ENCODE peak calls at places on chromosomes 11 and 22, in eight cellular contexts. L, T, Z, B, Q, J, S and A are unnamed samples.

GRCh38 chr11:31060880-31061279 is 308.7 kb downstream of the DCDC1 start:
- DNase-seq in L (no peak), T (no peak), Z (no peak), B (no peak), Q (no peak), J (no peak), S (no peak), A (no peak)

GRCh38 chr11:126268708-126269579 is at the start of the genes FOXRED1 and SRPRA:
- DNase-seq in L (peak), T (peak), Z (peak), B (peak), Q (peak), J (peak), S (peak), A (peak)

GRCh38 chr11:43327987-43328386 is 16.2 kb downstream of the API5 start:
- DNase-seq in L (no peak), T (no peak), Z (peak), B (no peak), Q (peak), J (peak), S (peak), A (no peak)

GRCh38 chr22:17794726-17795125 is 20.5 kb upstream of the BID start:
- DNase-seq in L (no peak), T (no peak), Z (no peak), B (no peak), Q (no peak), J (no peak), S (no peak), A (no peak)

GRCh38 chr11:12052676-12053605 is 44.5 kb upstream of the DKK3 start:
- DNase-seq in L (no peak), T (no peak), Z (no peak), B (no peak), Q (no peak), J (no peak), S (no peak), A (no peak)

GRCh38 chr22:27212617-27213177 is 555.3 kb downstream of the MIAT start:
- DNase-seq in L (no peak), T (peak), Z (peak), B (no peak), Q (peak), J (peak), S (peak), A (no peak)

GRCh38 chr11:19936461-19936860 is 223.8 kb downstream of the DBX1 start:
- DNase-seq in L (no peak), T (no peak), Z (no peak), B (no peak), Q (no peak), J (no peak), S (no peak), A (no peak)

GRCh38 chr11:47587733-47588326 is 1.4 kb downstream of the FAM180B start:
- DNase-seq in L (no peak), T (peak), Z (no peak), B (peak), Q (no peak), J (no peak), S (no peak), A (peak)

GRCh38 chr11:68819362-68819761 is 22.4 kb downstream of the CPT1A start:
- DNase-seq in L (no peak), T (no peak), Z (no peak), B (no peak), Q (no peak), J (no peak), S (no peak), A (no peak)

GRCh38 chr11:86014221-86014620 is 54.7 kb downstream of the PICALM start:
- DNase-seq in L (no peak), T (no peak), Z (no peak), B (no peak), Q (no peak), J (peak), S (no peak), A (no peak)

GRCh38 chr11:120494595-120494994 is 17.0 kb upstream of the GRIK4 start:
- DNase-seq in L (no peak), T (no peak), Z (no peak), B (no peak), Q (no peak), J (no peak), S (no peak), A (no peak)

GRCh38 chr11:128789497-128790080 is 77.5 kb downstream of the KCNJ1 start:
- DNase-seq in L (no peak), T (no peak), Z (no peak), B (no peak), Q (no peak), J (peak), S (no peak), A (no peak)

GRCh38 chr11:123197711-123198110 is 2.7 kb upstream of the CLMP start:
- DNase-seq in L (no peak), T (no peak), Z (peak), B (no peak), Q (no peak), J (peak), S (no peak), A (no peak)

GRCh38 chr11:47186076-47186936 is at the start of gene PACSIN3:
- DNase-seq in L (peak), T (no peak), Z (no peak), B (peak), Q (peak), J (peak), S (peak), A (no peak)

GRCh38 chr22:21775061-21775460 is 39.5 kb upstream of the YPEL1 start:
- DNase-seq in L (no peak), T (no peak), Z (peak), B (peak), Q (no peak), J (no peak), S (no peak), A (peak)

GRCh38 chr22:25759825-25760231 is 17.8 kb downstream of the MYO18B start:
- DNase-seq in L (no peak), T (no peak), Z (no peak), B (no peak), Q (peak), J (peak), S (peak), A (no peak)

GRCh38 chr11:31725176-31725575 is 85.9 kb downstream of the PAX6 start:
- DNase-seq in L (no peak), T (no peak), Z (no peak), B (no peak), Q (no peak), J (no peak), S (no peak), A (no peak)

GRCh38 chr22:30238661-30239420 is 7.7 kb downstream of the LIF start:
- DNase-seq in L (no peak), T (no peak), Z (no peak), B (no peak), Q (no peak), J (no peak), S (no peak), A (no peak)

GRCh38 chr11:98568011-98568410 is 452.7 kb upstream of the CNTN5 start:
- DNase-seq in L (no peak), T (no peak), Z (no peak), B (no peak), Q (no peak), J (no peak), S (no peak), A (no peak)

GRCh38 chr11:1458340-1459218 is 28.0 kb downstream of the MOB2 start:
- DNase-seq in L (no peak), T (peak), Z (no peak), B (no peak), Q (no peak), J (peak), S (no peak), A (peak)

GRCh38 chr11:1637628-1638027 is 8.1 kb downstream of the KRTAP5-5 start:
- DNase-seq in L (no peak), T (no peak), Z (no peak), B (no peak), Q (no peak), J (no peak), S (no peak), A (no peak)

GRCh38 chr11:47998733-47999359 is 18.5 kb downstream of the PTPRJ start:
- DNase-seq in L (no peak), T (no peak), Z (no peak), B (no peak), Q (no peak), J (no peak), S (peak), A (no peak)

GRCh38 chr11:73651661-73652045 is 5.3 kb downstream of the PLEKHB1 start:
- DNase-seq in L (no peak), T (no peak), Z (no peak), B (no peak), Q (no peak), J (no peak), S (no peak), A (peak)

GRCh38 chr11:56197367-56197766 is 20.9 kb downstream of the OR5J2 start:
- DNase-seq in L (no peak), T (no peak), Z (no peak), B (no peak), Q (no peak), J (no peak), S (no peak), A (no peak)

GRCh38 chr11:20443596-20443995 is 56.1 kb downstream of the PRMT3 start:
- DNase-seq in L (no peak), T (no peak), Z (no peak), B (no peak), Q (peak), J (peak), S (no peak), A (no peak)

GRCh38 chr11:66868726-66869291 is 11.9 kb downstream of the LRFN4 start:
- DNase-seq in L (peak), T (no peak), Z (no peak), B (no peak), Q (no peak), J (peak), S (peak), A (no peak)

GRCh38 chr11:115471367-115471766 is 32.8 kb downstream of the CADM1 start:
- DNase-seq in L (peak), T (no peak), Z (no peak), B (no peak), Q (no peak), J (no peak), S (no peak), A (no peak)

GRCh38 chr22:20810645-20811044 is 36.7 kb downstream of the SERPIND1 start:
- DNase-seq in L (no peak), T (no peak), Z (no peak), B (no peak), Q (no peak), J (no peak), S (no peak), A (no peak)

GRCh38 chr11:1819115-1819514 is 15.7 kb upstream of the SYT8 start:
- DNase-seq in L (no peak), T (no peak), Z (no peak), B (no peak), Q (no peak), J (no peak), S (no peak), A (no peak)

GRCh38 chr22:20032407-20032991 is 11.6 kb downstream of the TANGO2 start:
- DNase-seq in L (no peak), T (no peak), Z (no peak), B (no peak), Q (no peak), J (no peak), S (no peak), A (no peak)

GRCh38 chr11:68935516-68936357 is 32.0 kb downstream of the IGHMBP2 start:
- DNase-seq in L (no peak), T (no peak), Z (no peak), B (no peak), Q (no peak), J (no peak), S (no peak), A (no peak)

GRCh38 chr11:4134844-4135243 is 40.2 kb downstream of the RRM1 start:
- DNase-seq in L (no peak), T (no peak), Z (no peak), B (no peak), Q (peak), J (no peak), S (peak), A (no peak)

GRCh38 chr11:70628881-70629844 is 230.8 kb downstream of the CTTN start:
- DNase-seq in L (no peak), T (peak), Z (no peak), B (peak), Q (peak), J (peak), S (no peak), A (peak)

GRCh38 chr22:46619830-46620501 is at the start of gene GRAMD4:
- DNase-seq in L (no peak), T (no peak), Z (no peak), B (peak), Q (no peak), J (peak), S (no peak), A (peak)

GRCh38 chr11:82225930-82226329 is 507.7 kb downstream of the FAM181B start:
- DNase-seq in L (no peak), T (no peak), Z (no peak), B (no peak), Q (no peak), J (peak), S (no peak), A (no peak)

GRCh38 chr22:48084041-48084748 is 1321.7 kb downstream of the TBC1D22A start:
- DNase-seq in L (peak), T (no peak), Z (no peak), B (no peak), Q (no peak), J (no peak), S (no peak), A (peak)